ENCODE peak calls at places on chromosomes 11 and 22, in six cellular contexts. B, D, F, P, X and A are unnamed samples.

GRCh38 chr11:113179181-113179701 is 135.1 kb upstream of the TTC12 start:
- DNase-seq in F (peak; percentile 41), X (no peak), D (no peak), B (no peak), P (no peak), A (no peak)

GRCh38 chr11:47924184-47924671 is 56.1 kb upstream of the PTPRJ start:
- DNase-seq in B (peak; percentile 84), X (peak; percentile 93), P (peak; percentile 59), F (no peak), D (peak; percentile 88), A (peak; percentile 77)

GRCh38 chr22:27019827-27020226 is 362.4 kb downstream of the MIAT start:
- DNase-seq in F (no peak), B (peak; percentile 84), X (no peak), D (no peak), P (peak; percentile 8), A (no peak)

GRCh38 chr11:9982127-9982795 is 311.8 kb downstream of the SBF2 start:
- DNase-seq in D (no peak), F (no peak), B (peak; percentile 53), X (no peak), P (peak; percentile 74), A (peak; percentile 54)

GRCh38 chr11:76067099-76067498 is 139.2 kb downstream of the WNT11 start:
- DNase-seq in B (peak; percentile 81), F (no peak), P (no peak), X (no peak), D (no peak), A (no peak)

GRCh38 chr11:125358254-125358840 is 137.7 kb downstream of the FEZ1 start:
- DNase-seq in B (peak; percentile 70), X (no peak), P (no peak), F (no peak), D (peak; percentile 64), A (peak; percentile 27)

GRCh38 chr11:105903113-105903512 is 118.9 kb downstream of the MSANTD4 start:
- DNase-seq in B (peak; percentile 16), D (no peak), P (no peak), F (no peak), X (no peak), A (no peak)

GRCh38 chr11:120146413-120147093 is 8.6 kb upstream of the TRIM29 start:
- DNase-seq in X (no peak), P (no peak), D (no peak), B (no peak), F (no peak), A (no peak)

GRCh38 chr22:49281467-49282340 is 546.0 kb downstream of the BRD1 start:
- DNase-seq in F (no peak), D (no peak), X (no peak), B (peak; percentile 7), P (no peak), A (no peak)

GRCh38 chr22:47406896-47407295 is 644.4 kb downstream of the TBC1D22A start:
- DNase-seq in F (no peak), D (no peak), P (no peak), B (no peak), X (no peak), A (no peak)

GRCh38 chr11:126561327-126561893 is 205.9 kb downstream of the ST3GAL4 start:
- DNase-seq in D (peak; percentile 42), X (peak; percentile 33), P (peak; percentile 41), B (peak; percentile 61), F (peak; percentile 86), A (peak; percentile 70)

GRCh38 chr11:15034687-15035267 is 38.6 kb upstream of the CALCB start:
- DNase-seq in P (no peak), X (no peak), F (no peak), B (no peak), D (no peak), A (no peak)

GRCh38 chr11:70326365-70326803 is 55.9 kb downstream of the PPFIA1 start:
- DNase-seq in X (no peak), P (no peak), F (no peak), B (no peak), D (peak; percentile 75), A (no peak)

GRCh38 chr11:35992551-35992950 is 48.7 kb downstream of the LDLRAD3 start:
- DNase-seq in B (no peak), F (no peak), D (no peak), X (no peak), P (no peak), A (peak; percentile 28)

GRCh38 chr11:37512156-37512780 is 914.2 kb upstream of the RAG2 start:
- DNase-seq in B (no peak), D (no peak), X (no peak), F (no peak), P (no peak), A (no peak)

GRCh38 chr11:106344392-106344791 is 266.9 kb downstream of the AASDHPPT start:
- DNase-seq in P (peak; percentile 5), D (no peak), F (no peak), B (peak; percentile 68), X (no peak), A (no peak)

GRCh38 chr11:46364791-46365190 is 16.7 kb upstream of the MDK start:
- DNase-seq in P (no peak), F (no peak), B (no peak), D (no peak), X (no peak), A (no peak)

GRCh38 chr22:29917052-29917902 is 34.3 kb downstream of the MTMR3 start:
- DNase-seq in D (no peak), P (no peak), F (no peak), X (no peak), B (peak; percentile 9), A (no peak)

GRCh38 chr11:111635706-111636045 is 33.4 kb downstream of the SIK2 start:
- DNase-seq in X (no peak), F (no peak), B (peak; percentile 79), D (no peak), P (no peak), A (no peak)

GRCh38 chr11:101397941-101398340 is 185.9 kb downstream of the TRPC6 start:
- DNase-seq in P (no peak), B (no peak), X (no peak), D (no peak), F (no peak), A (no peak)

GRCh38 chr22:45329536-45329936 is 19.8 kb downstream of the FAM118A start:
- DNase-seq in F (no peak), P (no peak), B (no peak), X (no peak), D (no peak), A (no peak)

GRCh38 chr11:1767399-1768140 is 3.8 kb upstream of the CTSD start:
- DNase-seq in X (no peak), P (no peak), D (no peak), B (no peak), F (no peak), A (no peak)

GRCh38 chr11:38718659-38719058 is 2120.6 kb upstream of the RAG2 start:
- DNase-seq in F (no peak), B (peak; percentile 14), P (no peak), X (no peak), D (no peak), A (no peak)

GRCh38 chr22:39967103-39967829 is 7.1 kb downstream of the TMA7B start:
- DNase-seq in P (peak; percentile 27), X (no peak), D (no peak), B (peak; percentile 79), F (no peak), A (peak; percentile 33)

GRCh38 chr11:119970566-119970965 is 167.3 kb downstream of the TRIM29 start:
- DNase-seq in P (no peak), F (no peak), X (no peak), D (no peak), B (no peak), A (no peak)

GRCh38 chr11:34549271-34549670 is 35.7 kb upstream of the ELF5 start:
- DNase-seq in X (no peak), B (no peak), P (no peak), D (no peak), F (no peak), A (no peak)

DNA sequence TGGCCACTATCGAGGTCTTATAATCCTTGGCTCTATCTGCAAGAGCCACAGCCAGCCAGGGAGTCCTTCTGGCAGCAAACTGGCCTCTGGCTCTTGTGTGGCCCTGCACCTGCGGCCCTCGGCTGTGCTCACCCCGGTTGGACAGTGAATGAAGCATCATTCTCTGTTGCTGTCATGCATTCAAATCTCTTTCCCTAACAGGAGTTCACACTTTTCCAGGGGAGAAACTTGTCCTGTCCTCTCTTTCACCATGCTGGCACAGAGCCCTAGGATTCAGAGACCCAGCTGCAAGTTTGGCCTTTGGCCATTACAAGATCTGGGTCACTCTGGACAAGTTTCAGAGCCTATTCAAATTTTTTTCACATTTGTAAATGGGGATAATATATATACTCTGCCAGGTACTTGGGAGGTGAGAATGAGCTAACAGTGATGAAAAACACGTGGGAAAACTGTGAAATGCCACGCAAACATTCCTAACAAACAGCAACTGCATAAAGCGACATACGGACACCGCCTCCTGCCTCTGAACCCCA is 34.2 kb downstream of the TMEM184B start:
- DNase-seq in F (no peak), D (no peak), P (no peak), X (no peak), B (no peak), A (peak; percentile 39)
- H3K36me3 ChIP-seq in F (peaks cover 45% of the 10 kb centered on the region), D (peaks cover 49% of the 10 kb centered on the region), P (peaks cover 9% of the 10 kb centered on the region), X (peaks cover 27% of the 10 kb centered on the region), B (peaks cover 6% of the 10 kb centered on the region), A (no peaks in the 10 kb centered on the region)

DNA sequence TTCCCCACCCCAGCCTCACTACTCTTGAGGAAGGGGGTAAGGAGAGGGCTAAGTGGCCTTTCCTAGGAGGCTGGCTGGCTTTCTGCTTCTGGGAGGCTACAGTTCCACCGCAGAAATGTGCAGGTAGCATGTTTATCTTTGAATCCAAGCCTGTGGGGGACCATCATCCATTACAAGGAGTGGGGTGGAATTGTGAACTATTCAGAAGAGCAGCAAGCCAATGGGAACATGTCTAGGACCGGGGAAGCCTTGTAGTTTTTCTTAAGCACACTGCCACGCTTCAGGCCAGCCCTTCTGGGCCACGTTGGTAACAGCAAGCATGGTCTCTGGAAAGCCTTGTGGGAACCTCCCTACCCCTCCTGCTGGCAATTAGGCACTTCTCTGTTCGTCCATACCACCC is 100.3 kb downstream of the AMOTL1 start:
- DNase-seq in B (no peak), F (no peak), D (no peak), X (no peak), P (no peak), A (no peak)
- H3K4me2 ChIP-seq in B (no peak overlapping the region), F (no peak overlapping the region), D (no peak overlapping the region), X (no peak overlapping the region), P (no peak overlapping the region), A (no peak overlapping the region)

GRCh38 chr11:128916037-128916572 is 24.9 kb downstream of the KCNJ5 start:
- DNase-seq in F (no peak), X (no peak), B (no peak), P (no peak), D (no peak), A (no peak)

GRCh38 chr11:128914216-128915147 is 23.3 kb downstream of the KCNJ5 start:
- DNase-seq in D (no peak), B (no peak), F (no peak), P (peak; percentile 4), X (no peak), A (no peak)

GRCh38 chr11:128916646-128917045 is 25.5 kb downstream of the KCNJ5 start:
- DNase-seq in X (no peak), P (no peak), F (no peak), D (no peak), B (no peak), A (no peak)

GRCh38 chr11:128913806-128914205 is 22.6 kb downstream of the KCNJ5 start:
- DNase-seq in X (no peak), D (no peak), P (no peak), B (no peak), F (no peak), A (no peak)

GRCh38 chr11:128915148-128915519 is 24.0 kb downstream of the KCNJ5 start:
- DNase-seq in X (no peak), F (no peak), B (no peak), D (no peak), P (no peak), A (no peak)
- H3K27ac ChIP-seq in X (no peak overlapping the region), F (no peak overlapping the region), B (no peak overlapping the region), D (no peak overlapping the region), P (no peak overlapping the region), A (no peak overlapping the region)

GRCh38 chr11:90213322-90213721 is 9.5 kb downstream of the CHORDC1 start:
- DNase-seq in P (no peak), D (no peak), F (no peak), X (no peak), B (no peak), A (no peak)
- H3K36me3 ChIP-seq in P (peaks cover 42% of the 10 kb centered on the region), D (no peaks in the 10 kb centered on the region), F (peaks cover 90% of the 10 kb centered on the region), X (peaks cover 60% of the 10 kb centered on the region), B (peaks cover 4% of the 10 kb centered on the region), A (peaks cover 83% of the 10 kb centered on the region)